ENCODE peak calls at places on chromosomes 11 and 22, in ten cellular contexts. K is HCT116, W is upper lobe of left lung, M is body of pancreas, C is A549, Z is right lobe of liver, A is adrenal gland, R is Peyer's patch, D is stomach, V is lower leg skin. P is an unnamed sample.

GRCh38 chr11:1819115-1819514 is 15.7 kb upstream of the SYT8 start:
- DNase-seq in V (no peak), Z (no peak), C (no peak), D (no peak), K (no peak), A (no peak), R (no peak), W (no peak), M (no peak), P (no peak)

GRCh38 chr11:2271077-2271326 is 614 bp upstream of the ASCL2 start:
- DNase-seq in M (peak), Z (peak), D (peak), C (no peak), K (no peak), V (peak), A (no peak), R (peak), W (peak), P (peak)

GRCh38 chr11:114207096-114207495 is 89.1 kb upstream of the NNMT start:
- DNase-seq in Z (no peak), K (no peak), W (no peak), D (no peak), A (no peak), V (no peak), R (no peak), C (no peak), M (no peak), P (no peak)

GRCh38 chr11:2588809-2589537 is 110.8 kb downstream of the KCNQ1OT1 start:
- DNase-seq in Z (no peak), C (no peak), M (no peak), K (no peak), R (peak), A (peak), W (peak), V (peak), D (no peak), P (peak)

GRCh38 chr22:31950226-31950625 is 5.9 kb downstream of the YWHAH start:
- DNase-seq in K (no peak), A (no peak), R (no peak), C (no peak), Z (no peak), W (no peak), M (no peak), D (no peak), V (no peak), P (no peak)

GRCh38 chr11:68120212-68121066 is 749 bp downstream of the CHKA start:
- DNase-seq in K (no peak), A (peak), M (peak), D (no peak), V (peak), Z (peak), R (peak), W (peak), C (no peak), P (peak)

GRCh38 chr11:57463596-57464342 is 3.4 kb downstream of the RTN4RL2 start:
- DNase-seq in C (no peak), A (no peak), V (no peak), K (no peak), M (no peak), Z (no peak), W (no peak), R (no peak), D (no peak), P (no peak)

GRCh38 chr11:81192516-81192915 is 1541.1 kb downstream of the FAM181B start:
- DNase-seq in V (no peak), M (no peak), K (no peak), D (no peak), A (no peak), R (no peak), Z (no peak), W (no peak), C (no peak), P (no peak)

GRCh38 chr11:127656266-127656879 is 655.8 kb upstream of the KIRREL3 start:
- DNase-seq in W (no peak), V (no peak), K (no peak), M (no peak), Z (no peak), C (no peak), R (no peak), A (no peak), D (no peak), P (no peak)

GRCh38 chr11:2329551-2329950 is 27.7 kb downstream of the TSPAN32 start:
- DNase-seq in R (no peak), D (no peak), C (no peak), Z (no peak), W (no peak), V (no peak), M (no peak), A (no peak), K (no peak), P (no peak)

GRCh38 chr11:74009230-74009547 is 304 bp upstream of the UCP3 start:
- DNase-seq in K (no peak), Z (no peak), W (no peak), D (no peak), R (no peak), V (no peak), M (no peak), A (no peak), C (no peak), P (no peak)

GRCh38 chr11:130600139-130600538 is 151.7 kb downstream of the ADAMTS15 start:
- DNase-seq in M (no peak), K (no peak), D (no peak), Z (no peak), R (no peak), C (no peak), A (no peak), W (no peak), V (no peak), P (no peak)

GRCh38 chr11:114262681-114263509 is 33.3 kb upstream of the NNMT start:
- DNase-seq in C (peak), R (peak), K (peak), V (no peak), Z (peak), M (peak), W (no peak), D (no peak), A (peak), P (peak)

GRCh38 chr22:30301995-30302809 is 12.9 kb upstream of the CASTOR1 start:
- DNase-seq in D (peak), C (no peak), V (no peak), A (no peak), K (no peak), W (no peak), Z (no peak), M (peak), R (peak), P (no peak)

GRCh38 chr11:75582935-75583709 is 21.1 kb downstream of the SERPINH1 start:
- DNase-seq in M (peak), R (peak), K (no peak), A (peak), D (peak), Z (peak), C (peak), W (peak), V (peak), P (peak)

GRCh38 chr11:83574516-83574915 is 288.3 kb upstream of the CCDC90B start:
- DNase-seq in M (no peak), A (no peak), Z (no peak), C (no peak), K (no peak), W (no peak), D (no peak), V (no peak), R (no peak), P (no peak)

GRCh38 chr22:38827510-38827909 is 16.3 kb downstream of the NPTXR start:
- DNase-seq in C (no peak), D (no peak), K (no peak), R (no peak), Z (no peak), V (no peak), W (no peak), A (no peak), M (no peak), P (no peak)

GRCh38 chr11:35390737-35391682 is 28.3 kb downstream of the SLC1A2 start:
- DNase-seq in V (no peak), D (peak), K (no peak), W (no peak), A (no peak), Z (peak), R (peak), C (peak), M (peak), P (no peak)

GRCh38 chr22:38715176-38715764 is 9.5 kb downstream of the GTPBP1 start:
- DNase-seq in Z (no peak), A (peak), W (no peak), M (no peak), V (no peak), C (no peak), K (no peak), R (no peak), D (no peak), P (no peak)

GRCh38 chr11:1074244-1075221 is at the start of gene MUC2:
- DNase-seq in Z (no peak), C (no peak), V (no peak), K (no peak), A (peak), D (no peak), R (peak), M (no peak), W (peak), P (no peak)

GRCh38 chr11:961921-962320 is 36.3 kb downstream of the AP2A2 start:
- DNase-seq in Z (no peak), R (no peak), A (no peak), C (no peak), V (no peak), W (no peak), K (no peak), D (no peak), M (no peak), P (no peak)

GRCh38 chr11:125976156-125976555 is 30.3 kb downstream of the VSIG10L2 start:
- DNase-seq in M (no peak), R (no peak), K (no peak), Z (no peak), W (no peak), C (no peak), A (no peak), V (no peak), D (no peak), P (no peak)

GRCh38 chr11:125978171-125978570 is 32.3 kb downstream of the VSIG10L2 start:
- DNase-seq in C (no peak), R (no peak), K (no peak), D (no peak), M (no peak), A (no peak), Z (no peak), W (no peak), V (no peak), P (no peak)

GRCh38 chr11:125978778-125979378 is 33.0 kb downstream of the VSIG10L2 start:
- DNase-seq in Z (no peak), D (no peak), R (no peak), C (no peak), V (no peak), K (no peak), A (no peak), M (no peak), W (no peak), P (no peak)

GRCh38 chr11:125975634-125976033 is 29.8 kb downstream of the VSIG10L2 start:
- DNase-seq in A (no peak), Z (no peak), K (no peak), M (no peak), W (no peak), D (no peak), C (no peak), V (no peak), R (no peak), P (no peak)

GRCh38 chr11:125977333-125977732 is 31.5 kb downstream of the VSIG10L2 start:
- DNase-seq in K (no peak), W (no peak), V (no peak), C (no peak), A (no peak), D (no peak), R (no peak), Z (no peak), M (no peak), P (no peak)
- TF ChIP-seq POLR2A in K (no peak), W (no peak), V (no peak), C (no peak), A (no peak), D (no peak), R (no peak), Z (no peak), M (no peak), P (no peak)

DNA sequence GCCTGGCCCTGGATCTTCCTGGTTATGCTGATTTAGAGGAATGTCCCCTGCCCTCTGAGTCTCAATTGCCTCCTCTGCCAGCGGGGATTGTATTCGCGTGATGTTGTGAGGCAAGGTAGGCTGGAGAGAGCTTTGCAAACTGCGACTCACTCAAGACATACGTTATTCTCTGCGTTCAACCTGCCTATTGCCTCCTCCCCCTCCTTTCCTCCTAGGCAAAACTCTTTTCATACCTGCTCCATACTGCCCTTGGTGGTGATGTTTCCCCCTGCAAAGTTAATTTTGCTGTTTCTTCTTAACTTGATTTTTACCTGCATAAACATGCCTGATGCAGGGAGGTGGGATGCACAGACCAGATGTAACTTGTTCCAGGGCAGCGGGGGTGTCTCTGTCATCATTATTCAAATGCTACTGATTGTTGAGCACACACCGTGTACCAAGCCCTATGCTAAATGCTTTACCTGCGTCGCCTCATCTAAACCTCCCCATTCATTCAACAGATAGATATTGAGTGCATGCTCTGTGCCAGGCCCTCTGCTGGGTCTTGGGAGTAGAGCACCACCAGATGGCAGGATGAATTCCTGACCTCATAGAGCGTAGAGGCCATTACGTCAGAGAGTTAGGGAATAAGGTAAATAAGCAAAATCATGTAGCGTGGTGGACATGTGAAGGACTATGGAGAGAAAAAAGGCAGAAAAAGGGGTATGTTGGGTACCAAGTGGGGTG is 29.0 kb downstream of the SGSM1 start:
- DNase-seq in D (no peak), V (no peak), M (peak), K (peak), R (no peak), W (no peak), C (peak), A (no peak), Z (no peak), P (peak)
- TF ChIP-seq CTCF in D (peak), V (no peak), M (peak), K (peak), R (no peak), W (no peak), C (peak), A (no peak), Z (peak), P (peak)

DNA sequence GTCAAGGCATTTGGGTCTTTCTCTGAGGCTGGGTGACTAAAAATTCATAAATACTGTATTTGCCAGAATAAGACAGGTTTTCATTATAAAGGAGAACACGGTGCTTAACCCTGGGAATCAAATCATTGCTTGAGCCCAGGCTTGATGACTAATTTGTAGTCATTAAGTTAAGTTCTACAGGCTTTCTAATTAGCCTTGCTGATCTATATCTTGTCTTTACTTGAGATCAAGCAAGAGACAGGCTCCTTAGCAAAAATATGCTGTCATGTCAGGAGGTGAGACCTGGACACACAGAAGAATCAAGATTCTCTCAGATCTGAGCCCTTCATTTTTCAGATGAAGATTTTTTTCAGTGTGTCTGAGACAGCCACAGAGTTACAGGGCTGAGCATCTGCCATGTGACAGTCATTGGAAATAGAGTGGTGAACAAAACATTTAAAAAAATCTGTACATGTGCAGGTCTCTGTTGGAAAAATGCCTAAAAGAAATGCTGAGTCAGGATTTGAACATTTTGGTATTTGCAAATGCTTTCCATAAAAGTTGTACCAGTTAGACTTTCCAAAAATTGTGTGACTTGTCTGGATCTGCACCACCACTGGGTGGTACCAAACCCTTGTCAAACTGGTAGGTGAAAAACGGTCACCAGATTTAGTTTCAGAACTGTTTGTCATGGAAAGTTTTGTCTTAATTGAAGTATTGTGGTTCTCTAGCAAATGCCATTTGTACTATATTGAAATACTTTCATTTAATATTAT is 14.7 kb downstream of the ACAT1 start:
- DNase-seq in R (no peak), W (no peak), C (peak), D (no peak), Z (no peak), K (no peak), M (no peak), V (no peak), A (no peak), P (no peak)
- TF ChIP-seq POLR2A in R (no peak), W (no peak), C (no peak), D (no peak), Z (no peak), K (no peak), M (no peak), V (no peak), A (no peak), P (no peak)

GRCh38 chr22:24161485-24161884 is 19.8 kb upstream of the SUSD2 start:
- DNase-seq in M (no peak), D (no peak), V (no peak), K (no peak), C (no peak), Z (no peak), R (no peak), A (no peak), W (no peak), P (no peak)
- TF ChIP-seq CTCF in M (no peak), D (no peak), V (no peak), K (no peak), C (no peak), Z (no peak), R (no peak), A (no peak), W (no peak), P (no peak)

DNA sequence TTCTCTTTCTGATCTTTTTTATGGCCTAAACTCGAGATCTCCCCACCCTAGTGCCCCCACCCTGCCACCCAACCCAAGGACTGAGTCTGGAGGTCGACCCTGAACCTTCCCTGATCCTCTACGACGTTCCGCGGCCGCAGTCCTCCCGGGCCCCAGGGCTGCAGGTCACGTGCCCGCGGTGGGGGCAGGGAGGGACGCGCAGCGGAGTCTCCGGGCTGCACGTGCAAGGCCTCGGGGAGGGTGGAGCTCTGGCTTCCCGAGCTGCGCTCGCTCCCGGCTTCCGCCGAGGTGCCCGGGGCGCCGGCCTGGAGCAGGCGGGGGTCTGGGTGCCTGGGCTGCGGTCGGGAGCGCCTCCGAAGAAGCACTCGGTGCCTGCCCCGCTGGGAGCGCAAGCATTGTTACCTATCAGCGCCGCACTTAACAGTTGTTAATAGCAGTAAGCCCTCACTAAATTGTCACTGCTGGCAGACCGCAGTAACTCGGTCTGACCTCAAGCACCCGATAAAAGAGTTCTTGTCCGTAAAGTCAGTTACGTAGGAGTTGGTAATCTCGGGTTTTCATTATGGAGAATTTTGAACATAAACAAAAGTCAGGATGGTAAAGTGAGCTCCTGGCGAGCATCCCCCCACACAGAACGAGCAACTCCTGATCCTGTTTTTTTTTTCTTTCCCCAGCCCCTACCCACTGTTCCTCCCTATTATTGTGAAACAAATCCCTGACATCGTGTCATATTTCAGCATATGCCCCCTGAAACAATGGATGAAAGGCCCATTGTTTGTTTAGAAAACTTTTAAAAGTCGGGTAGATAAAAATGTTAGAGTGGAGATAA is 69.7 kb upstream of the EP300 start:
- DNase-seq in V (peak), A (peak), C (peak), K (peak), W (peak), D (peak), Z (peak), M (peak), R (peak), P (peak)
- TF ChIP-seq POLR2A in V (no peak), A (peak), C (peak), K (peak), W (peak), D (peak), Z (peak), M (peak), R (peak), P (peak)

DNA sequence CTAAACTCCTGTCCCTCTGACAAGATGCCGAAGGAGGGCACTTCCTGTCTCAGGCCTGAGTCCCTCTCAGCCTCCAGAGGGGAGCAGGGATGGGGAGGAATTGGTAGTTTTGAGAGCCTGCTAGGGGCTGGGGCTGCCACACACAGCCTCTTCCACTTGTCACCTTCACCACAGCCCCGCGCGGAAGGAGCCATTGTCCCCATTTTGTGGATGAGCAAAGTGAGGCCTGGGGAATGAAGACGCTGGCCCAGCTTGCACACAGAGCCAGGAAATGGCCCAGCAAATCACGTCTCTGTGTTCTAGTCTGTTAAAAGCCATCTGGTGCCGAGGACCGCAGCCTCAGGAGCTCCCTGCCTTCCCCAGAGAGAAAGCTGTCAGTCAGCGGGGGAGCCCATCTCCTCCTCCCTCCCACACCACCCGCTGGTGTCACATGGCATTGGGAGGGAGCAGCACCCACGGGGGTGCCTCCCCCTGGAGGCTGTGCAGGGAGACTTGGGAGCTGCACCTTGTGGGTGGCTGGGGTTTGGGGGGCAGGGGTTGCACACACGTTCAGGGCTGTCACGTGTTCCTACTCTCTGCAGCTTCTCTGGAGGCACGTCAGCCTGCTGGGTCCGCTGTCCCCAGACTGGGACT is 34.6 kb downstream of the RASD2 start:
- DNase-seq in Z (no peak), D (no peak), C (no peak), W (no peak), V (no peak), M (no peak), K (no peak), R (no peak), A (no peak), P (no peak)
- TF ChIP-seq CTCF in Z (no peak), D (no peak), C (no peak), W (no peak), V (no peak), M (no peak), K (no peak), R (no peak), A (no peak), P (no peak)

GRCh38 chr11:86940122-86940777 is 14.9 kb downstream of the FZD4 start:
- DNase-seq in A (peak), R (no peak), W (no peak), V (no peak), D (peak), Z (no peak), K (no peak), C (no peak), M (peak), P (peak)
- TF ChIP-seq POLR2A in A (peak), R (no peak), W (no peak), V (no peak), D (no peak), Z (no peak), K (no peak), C (no peak), M (no peak), P (no peak)

GRCh38 chr11:11558352-11558751 is 63.5 kb downstream of the GALNT18 start:
- DNase-seq in V (no peak), W (peak), D (no peak), C (no peak), M (no peak), Z (no peak), R (no peak), A (no peak), K (no peak), P (no peak)
- TF ChIP-seq CTCF in V (no peak), W (no peak), D (no peak), C (no peak), M (no peak), Z (no peak), R (no peak), A (no peak), K (no peak), P (no peak)

P was measured in testis.